ENCODE peak calls at places on chromosomes 4 and X, in four cellular contexts. A, V, D and T are unnamed samples.

GRCh38 chr4:112315446-112315845 is 18.3 kb downstream of the ALPK1 start:
- DNase-seq in A (no peak), V (no peak), D (no peak), T (no peak)

GRCh38 chrX:15311119-15311518 is 4.3 kb downstream of the ASB11 start:
- DNase-seq in A (no peak), V (no peak), D (no peak), T (no peak)

GRCh38 chr4:110778526-110778925 is 155.6 kb upstream of the PITX2 start:
- DNase-seq in A (no peak), V (no peak), D (no peak), T (no peak)

GRCh38 chr4:118849867-118850812 is 14.2 kb upstream of the SEC24D start:
- DNase-seq in A (no peak), V (no peak), D (no peak), T (no peak)

GRCh38 chr4:47654972-47655693 is 170.1 kb downstream of the ATP10D start:
- DNase-seq in A (no peak), V (no peak), D (no peak), T (no peak)

GRCh38 chr4:172983014-172983413 is 185.6 kb upstream of the GALNT7 start:
- DNase-seq in A (no peak), V (no peak), D (no peak), T (no peak)

GRCh38 chr4:43330288-43330687 is 437.8 kb downstream of the GRXCR1 start:
- DNase-seq in A (no peak), V (no peak), D (no peak), T (no peak)

GRCh38 chr4:155900402-155900801 is 3.1 kb upstream of the TDO2 start:
- DNase-seq in A (no peak), V (no peak), D (no peak), T (no peak)

GRCh38 chr4:67929447-67929846 is 33.8 kb downstream of the TMPRSS11A start:
- DNase-seq in A (no peak), V (no peak), D (no peak), T (no peak)

GRCh38 chr4:113828712-113829111 is 67.2 kb upstream of the CAMK2D start:
- DNase-seq in A (no peak), V (no peak), D (no peak), T (no peak)

GRCh38 chr4:142095886-142096605 is 459.7 kb downstream of the IL15 start:
- DNase-seq in A (no peak), V (no peak), D (no peak), T (no peak)

GRCh38 chr4:81732980-81733379 is 261.3 kb upstream of the RASGEF1B start:
- DNase-seq in A (no peak), V (no peak), D (no peak), T (no peak)

GRCh38 chr4:624705-625590 is at the start of gene PDE6B:
- DNase-seq in A (peak), V (no peak), D (no peak), T (no peak)

GRCh38 chr4:126710935-126711334 is 921.8 kb upstream of the INTU start:
- DNase-seq in A (no peak), V (no peak), D (no peak), T (no peak)

GRCh38 chrX:129773649-129774458 is 5.9 kb upstream of the SASH3 start:
- DNase-seq in A (no peak), V (no peak), D (peak), T (no peak)

GRCh38 chr4:67048530-67048929 is 496.8 kb downstream of the CENPC start:
- DNase-seq in A (no peak), V (no peak), D (no peak), T (no peak)

GRCh38 chr4:39544580-39545315 is 17.5 kb upstream of the UGDH start:
- DNase-seq in A (no peak), V (no peak), D (no peak), T (no peak)

GRCh38 chr4:165418116-165418515 is 39.3 kb downstream of the CPE start:
- DNase-seq in A (no peak), V (no peak), D (no peak), T (no peak)

GRCh38 chrX:149487292-149487691 is 17.8 kb downstream of the IDS start:
- DNase-seq in A (peak), V (peak), D (no peak), T (no peak)

GRCh38 chrX:133544105-133544504 is 128.8 kb upstream of the GPC4 start:
- DNase-seq in A (no peak), V (no peak), D (peak), T (no peak)

GRCh38 chr4:128725405-128725804 is 84.1 kb upstream of the JADE1 start:
- DNase-seq in A (no peak), V (no peak), D (peak), T (no peak)

GRCh38 chr4:95068401-95068800 is 310.6 kb downstream of the BMPR1B start:
- DNase-seq in A (no peak), V (no peak), D (no peak), T (no peak)

GRCh38 chr4:45741897-45742296 is 382.0 kb downstream of the GABRG1 start:
- DNase-seq in A (no peak), V (no peak), D (peak), T (no peak)
- TF ChIP-seq ELF4 in A (no peak), V (no peak), D (no peak), T (no peak)

GRCh38 chr4:77072195-77072753 is 3.5 kb downstream of the CCNI start:
- DNase-seq in A (no peak), V (no peak), D (peak), T (no peak)
- TF ChIP-seq ELF4 in A (no peak), V (no peak), D (no peak), T (no peak)

DNA sequence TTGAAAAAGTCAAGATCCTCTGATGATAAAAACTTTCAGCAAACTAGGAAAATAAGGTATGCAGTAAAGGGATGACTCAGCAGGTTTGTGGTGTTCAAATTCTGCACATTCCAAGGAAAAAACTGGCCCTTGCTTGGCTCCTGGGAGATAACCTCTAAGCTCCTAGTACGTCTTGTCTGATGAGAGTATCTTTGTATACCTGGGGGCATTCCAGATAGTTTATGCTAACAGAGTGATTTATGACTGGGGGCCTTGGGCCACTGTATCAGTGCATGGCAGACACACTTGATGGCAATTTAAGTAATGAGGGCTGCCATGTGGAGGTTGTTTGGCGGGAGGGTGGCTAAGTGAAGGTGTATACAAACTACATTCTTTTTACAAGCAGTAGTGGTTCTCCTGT is 56.9 kb downstream of the NSG1 start:
- DNase-seq in A (no peak), V (peak), D (no peak), T (no peak)
- TF ChIP-seq ELF4 in A (no peak), V (no peak), D (no peak), T (no peak)

GRCh38 chr4:5322321-5322720 is 271.0 kb downstream of the STK32B start:
- DNase-seq in A (no peak), V (no peak), D (no peak), T (no peak)
- TF ChIP-seq ELF4 in A (no peak), V (no peak), D (no peak), T (no peak)

GRCh38 chr4:8201341-8201781 is 2.3 kb downstream of the SH3TC1 start:
- DNase-seq in A (no peak), V (no peak), D (no peak), T (no peak)
- TF ChIP-seq ELF4 in A (no peak), V (no peak), D (no peak), T (no peak)

DNA sequence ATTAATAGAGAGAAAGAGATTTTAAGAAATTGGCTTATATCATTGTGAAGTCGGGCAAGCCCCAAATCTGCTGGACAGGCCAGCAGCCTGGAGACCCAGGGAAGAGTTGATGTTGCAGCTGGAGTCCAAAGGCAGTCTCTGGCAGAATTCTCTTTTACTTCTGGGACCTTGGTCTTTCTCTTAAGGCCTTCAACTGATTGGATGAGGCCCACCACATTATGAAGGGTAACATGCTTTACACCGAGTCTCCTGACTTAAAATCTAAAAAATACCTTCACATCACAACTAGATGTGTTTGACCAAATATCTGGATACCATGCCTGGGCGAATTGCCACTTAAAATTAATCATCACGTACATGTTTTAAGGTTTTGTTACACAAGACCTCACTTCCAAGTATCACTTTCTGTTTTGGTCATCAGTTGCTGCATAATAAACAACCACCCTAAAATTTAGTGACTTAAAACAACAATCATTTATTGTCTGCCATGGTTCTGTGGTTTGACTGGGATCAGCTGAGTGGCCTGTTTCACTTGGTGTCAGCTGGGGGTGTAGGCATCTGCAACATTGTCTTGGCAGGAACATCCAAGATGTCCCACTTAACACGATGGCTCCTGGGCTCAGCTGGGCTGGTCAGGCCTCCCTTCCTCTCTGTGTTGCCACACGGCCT is 3.4 kb downstream of the CD38 start:
- DNase-seq in A (no peak), V (no peak), D (no peak), T (no peak)
- TF ChIP-seq ELF4 in A (no peak), V (no peak), D (no peak), T (no peak)

DNA sequence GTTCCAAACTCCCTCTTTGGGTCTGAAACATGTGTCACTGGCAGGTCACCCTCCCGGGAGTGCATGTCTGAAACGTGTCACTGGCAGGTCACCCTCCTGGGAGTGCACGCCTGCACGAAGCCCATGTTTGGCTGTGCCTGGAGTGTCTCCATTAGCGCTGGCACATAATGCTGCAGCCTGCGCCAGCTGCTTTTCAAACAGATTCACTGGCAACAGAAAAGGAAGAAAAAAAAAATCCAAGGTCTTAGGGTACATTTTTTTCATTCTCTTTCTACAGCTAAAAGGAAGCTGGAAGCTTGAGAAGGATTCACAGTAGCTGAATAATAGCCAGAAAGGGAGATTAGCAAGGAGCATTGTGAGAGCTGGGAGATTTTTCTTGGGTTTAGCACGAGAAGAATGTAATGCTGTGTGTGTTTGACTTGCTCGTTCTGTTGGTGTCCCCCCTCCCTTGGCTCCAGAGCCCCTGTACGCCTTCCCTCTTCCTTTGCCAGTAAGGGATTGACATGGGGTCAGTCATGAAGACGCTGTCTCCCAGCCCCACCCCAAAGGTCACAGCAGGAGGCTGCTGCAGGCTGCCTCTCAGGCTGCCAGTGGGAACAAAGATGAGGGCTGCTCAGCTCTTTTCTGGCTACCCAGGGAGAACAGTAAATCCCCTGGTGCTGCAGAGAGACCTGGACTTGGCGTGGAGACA is 39.1 kb upstream of the TLR3 start:
- DNase-seq in A (peak), V (no peak), D (no peak), T (no peak)
- TF ChIP-seq ELF4 in A (no peak), V (no peak), D (no peak), T (no peak)

GRCh38 chr4:105765690-105766407 is 57.3 kb downstream of the GSTCD start:
- DNase-seq in A (no peak), V (no peak), D (peak), T (peak)
- TF ChIP-seq ELF4 in A (no peak), V (no peak), D (no peak), T (no peak)